ENCODE peak calls at places on chromosomes 12 and 14, in ten cellular contexts. H, S, V, Z, B, W, C, T, K and N are unnamed samples.

GRCh38 chr12:122793685-122794106 is 19.3 kb downstream of the CCDC62 start:
- DNase-seq in V (no peak), H (peak; percentile 73), W (no peak), C (no peak), B (peak; percentile 56), S (peak; percentile 61), Z (no peak), K (peak; percentile 51), T (no peak), N (no peak)

GRCh38 chr12:57998251-57998650 is 56.9 kb downstream of the ATP23 start:
- DNase-seq in B (no peak), C (no peak), Z (no peak), V (no peak), S (no peak), T (no peak), K (no peak), W (no peak), H (no peak), N (no peak)

GRCh38 chr12:100123316-100124095 is 19.2 kb downstream of the BLTP3B start:
- DNase-seq in C (no peak), B (no peak), K (no peak), H (no peak), T (no peak), Z (no peak), V (no peak), S (no peak), W (no peak), N (no peak)

GRCh38 chr12:27163048-27163715 is 80.8 kb upstream of the C12orf71 start:
- DNase-seq in W (no peak), T (no peak), H (no peak), B (peak; percentile 42), K (no peak), V (no peak), S (no peak), Z (no peak), C (no peak), N (no peak)

GRCh38 chr14:57058319-57058718 is 210.4 kb downstream of the EXOC5 start:
- DNase-seq in T (no peak), K (no peak), S (no peak), Z (no peak), B (no peak), H (no peak), W (no peak), C (no peak), V (no peak), N (no peak)

GRCh38 chr14:56147980-56148901 is 30.0 kb downstream of the PELI2 start:
- DNase-seq in C (no peak), H (no peak), S (no peak), B (no peak), W (no peak), Z (no peak), V (no peak), K (no peak), T (no peak), N (no peak)

GRCh38 chr14:101456246-101457159 is 104.8 kb upstream of the DIO3 start:
- DNase-seq in W (no peak), H (no peak), Z (no peak), K (peak; percentile 20), B (no peak), T (no peak), S (no peak), V (no peak), C (no peak), N (peak; percentile 29)

GRCh38 chr12:121653999-121654398 is 15.5 kb downstream of the MORN3 start:
- DNase-seq in V (no peak), T (no peak), W (no peak), H (no peak), K (no peak), C (no peak), S (no peak), Z (no peak), B (no peak), N (no peak)

GRCh38 chr14:31787377-31787776 is 226.2 kb downstream of the NUBPL start:
- DNase-seq in K (no peak), T (no peak), C (no peak), S (no peak), Z (no peak), V (no peak), W (no peak), B (peak; percentile 2), H (peak; percentile 50), N (no peak)

GRCh38 chr14:58749066-58749669 is 111.4 kb downstream of the DACT1 start:
- DNase-seq in K (no peak), S (no peak), T (no peak), B (peak; percentile 97), Z (no peak), W (no peak), H (peak; percentile 76), C (no peak), V (peak; percentile 75), N (peak; percentile 28)

GRCh38 chr14:37546621-37547447 is 48.2 kb downstream of the FOXA1 start:
- DNase-seq in T (no peak), W (no peak), K (no peak), Z (no peak), V (no peak), S (no peak), C (no peak), B (peak; percentile 2), H (peak; percentile 80), N (no peak)

GRCh38 chr14:34043627-34044372 is 92.9 kb upstream of the EGLN3 start:
- DNase-seq in V (no peak), W (no peak), H (peak; percentile 77), S (peak; percentile 80), B (no peak), K (no peak), C (peak; percentile 40), T (no peak), Z (no peak), N (no peak)

GRCh38 chr12:99056186-99056585 is 411.1 kb downstream of the APAF1 start:
- DNase-seq in K (no peak), S (no peak), V (no peak), H (no peak), C (no peak), T (no peak), W (no peak), Z (no peak), B (no peak), N (no peak)

GRCh38 chr14:74974364-74975058 is 19.1 kb upstream of the PGF start:
- DNase-seq in K (no peak), B (no peak), Z (no peak), W (no peak), C (no peak), T (no peak), H (no peak), V (peak; percentile 48), S (peak; percentile 43), N (no peak)

GRCh38 chr12:28222081-28222700 is 31.9 kb downstream of the CCDC91 start:
- DNase-seq in H (no peak), K (no peak), C (peak; percentile 46), T (peak; percentile 23), S (peak; percentile 86), W (no peak), Z (no peak), V (no peak), B (no peak), N (no peak)